ENCODE peak calls at places on chromosomes 6 and 20, in ten cellular contexts. S, N, A, D, C, Z, X, Q, T and H are unnamed samples.

GRCh38 chr6:131212024-131212423 is 76.8 kb downstream of the AKAP7 start:
- DNase-seq in S (no peak), N (no peak), A (no peak), D (no peak), C (no peak), Z (no peak), X (no peak), Q (no peak), T (no peak), H (no peak)

GRCh38 chr6:144279484-144280150 is 5.5 kb upstream of the UTRN start:
- DNase-seq in S (no peak), N (no peak), A (no peak), D (no peak), C (no peak), Z (no peak), X (no peak), Q (no peak), T (no peak), H (no peak)

GRCh38 chr6:83985715-83986114 is 47.9 kb upstream of the MRAP2 start:
- DNase-seq in S (no peak), N (no peak), A (no peak), D (no peak), C (no peak), Z (no peak), X (no peak), Q (no peak), T (no peak), H (no peak)

GRCh38 chr6:144447487-144447886 is 162.4 kb downstream of the UTRN start:
- DNase-seq in S (no peak), N (no peak), A (peak), D (no peak), C (peak), Z (no peak), X (no peak), Q (no peak), T (peak), H (peak)

GRCh38 chr20:62019144-62019805 is 46.4 kb downstream of the TAF4 start:
- DNase-seq in S (no peak), N (no peak), A (no peak), D (no peak), C (no peak), Z (no peak), X (no peak), Q (no peak), T (no peak), H (no peak)

GRCh38 chr20:12012241-12013222 is 94.8 kb downstream of the BTBD3 start:
- DNase-seq in S (no peak), N (peak), A (peak), D (peak), C (peak), Z (no peak), X (peak), Q (no peak), T (peak), H (peak)

GRCh38 chr20:35122787-35123405 is 24.2 kb downstream of the EDEM2 start:
- DNase-seq in S (no peak), N (no peak), A (no peak), D (no peak), C (no peak), Z (no peak), X (no peak), Q (no peak), T (no peak), H (no peak)

GRCh38 chr6:7685276-7685675 is 40.6 kb upstream of the BMP6 start:
- DNase-seq in S (no peak), N (no peak), A (no peak), D (no peak), C (no peak), Z (no peak), X (no peak), Q (no peak), T (no peak), H (no peak)

GRCh38 chr20:62632575-62632974 is 9.7 kb upstream of the SLCO4A1 start:
- DNase-seq in S (no peak), N (no peak), A (no peak), D (no peak), C (no peak), Z (no peak), X (no peak), Q (no peak), T (no peak), H (no peak)

GRCh38 chr20:62702886-62703852 is 5.5 kb upstream of the NTSR1 start:
- DNase-seq in S (no peak), N (no peak), A (peak), D (no peak), C (peak), Z (no peak), X (no peak), Q (no peak), T (peak), H (peak)

GRCh38 chr6:29828471-29828797 is 809 bp downstream of the HLA-G start:
- DNase-seq in S (no peak), N (peak), A (no peak), D (no peak), C (no peak), Z (peak), X (no peak), Q (no peak), T (no peak), H (no peak)

GRCh38 chr20:46212252-46212651 is 94.1 kb downstream of the CD40 start:
- DNase-seq in S (no peak), N (no peak), A (no peak), D (no peak), C (no peak), Z (no peak), X (no peak), Q (no peak), T (no peak), H (no peak)

GRCh38 chr6:130381459-130382380 is 15.9 kb downstream of the TMEM200A start:
- DNase-seq in S (no peak), N (peak), A (no peak), D (no peak), C (no peak), Z (no peak), X (no peak), Q (peak), T (no peak), H (no peak)

GRCh38 chr6:71367763-71368162 is 79.2 kb downstream of the OGFRL1 start:
- DNase-seq in S (no peak), N (no peak), A (no peak), D (no peak), C (no peak), Z (no peak), X (no peak), Q (no peak), T (no peak), H (no peak)

GRCh38 chr6:130927305-130927704 is 100.1 kb downstream of the SMLR1 start:
- DNase-seq in S (no peak), N (no peak), A (no peak), D (no peak), C (no peak), Z (no peak), X (no peak), Q (no peak), T (no peak), H (no peak)

GRCh38 chr20:24762371-24762770 is 186.7 kb upstream of the CST7 start:
- DNase-seq in S (peak), N (no peak), A (no peak), D (no peak), C (no peak), Z (no peak), X (no peak), Q (no peak), T (no peak), H (no peak)

GRCh38 chr6:147382945-147383554 is 125.4 kb upstream of the SAMD5 start:
- DNase-seq in S (no peak), N (no peak), A (peak), D (no peak), C (peak), Z (no peak), X (no peak), Q (no peak), T (peak), H (peak)

GRCh38 chr6:31094389-31094881 is 17.9 kb downstream of the C6orf15 start:
- DNase-seq in S (no peak), N (peak), A (no peak), D (no peak), C (no peak), Z (no peak), X (no peak), Q (no peak), T (no peak), H (no peak)

GRCh38 chr20:32528291-32528891 is 56.7 kb downstream of the NOL4L start:
- DNase-seq in S (no peak), N (peak), A (no peak), D (no peak), C (no peak), Z (no peak), X (no peak), Q (no peak), T (no peak), H (no peak)

GRCh38 chr6:138540468-138540867 is 41.2 kb upstream of the NHSL1 start:
- DNase-seq in S (no peak), N (no peak), A (peak), D (no peak), C (peak), Z (no peak), X (no peak), Q (no peak), T (peak), H (no peak)

GRCh38 chr6:53855940-53856339 is 61.1 kb downstream of the LRRC1 start:
- DNase-seq in S (no peak), N (no peak), A (no peak), D (no peak), C (no peak), Z (no peak), X (no peak), Q (no peak), T (no peak), H (no peak)

GRCh38 chr6:97401533-97401932 is 118.5 kb upstream of the MMS22L start:
- DNase-seq in S (no peak), N (no peak), A (peak), D (no peak), C (peak), Z (no peak), X (no peak), Q (no peak), T (peak), H (no peak)

GRCh38 chr20:14235355-14235754 is 102.1 kb downstream of the FLRT3 start:
- DNase-seq in S (no peak), N (no peak), A (peak), D (no peak), C (peak), Z (no peak), X (no peak), Q (no peak), T (peak), H (no peak)